ENCODE peak calls at places on chromosomes 4 and X, in nine cellular contexts. J is H1, W is pancreas, G is HFF-Myc, I is transverse colon, Y is MCF 10A, K is neural crest cell, C is endodermal cell, O is kidney epithelial cell. U is an unnamed sample.

GRCh38 chr4:169664615-169665014 is 44.2 kb downstream of the CLCN3 start:
- DNase-seq in J (no peak), W (no peak), G (no peak), I (no peak), Y (no peak), K (no peak), C (no peak), O (no peak), U (no peak)

GRCh38 chr4:67500373-67500772 is 44.9 kb downstream of the CENPC start:
- DNase-seq in J (no peak), W (no peak), G (no peak), I (no peak), Y (no peak), K (no peak), C (no peak), O (no peak), U (no peak)

GRCh38 chr4:83639849-83640493 is 104.1 kb downstream of the GPAT3 start:
- DNase-seq in J (peak; percentile 58), W (peak; percentile 51), G (peak; percentile 67), I (peak; percentile 53), Y (peak; percentile 83), K (peak; percentile 71), C (peak; percentile 82), O (peak; percentile 32), U (peak; percentile 68)

GRCh38 chr4:15162465-15163283 is 160.4 kb downstream of the CPEB2 start:
- DNase-seq in J (no peak), W (no peak), G (no peak), I (no peak), Y (peak; percentile 51), K (no peak), C (no peak), O (no peak), U (peak; percentile 40)

GRCh38 chr4:41977709-41978108 is 3.8 kb upstream of the DCAF4L1 start:
- DNase-seq in J (no peak), W (no peak), G (peak; percentile 26), I (no peak), Y (no peak), K (no peak), C (no peak), O (no peak), U (no peak)

GRCh38 chrX:149365061-149365460 is 140.0 kb downstream of the IDS start:
- DNase-seq in J (no peak), W (no peak), G (no peak), I (no peak), Y (peak; percentile 1), K (no peak), C (no peak), O (peak; percentile 4), U (no peak)

GRCh38 chr4:7620086-7620813 is 185.5 kb upstream of the PSAPL1 start:
- DNase-seq in J (no peak), W (no peak), G (no peak), I (no peak), Y (no peak), K (no peak), C (no peak), O (no peak), U (no peak)

GRCh38 chrX:104085477-104085876 is 9.4 kb upstream of the TMSB15C start:
- DNase-seq in J (no peak), W (no peak), G (no peak), I (no peak), Y (no peak), K (no peak), C (no peak), O (no peak), U (no peak)

GRCh38 chr4:19152264-19152663 is 1099.4 kb upstream of the SLIT2 start:
- DNase-seq in J (no peak), W (no peak), G (no peak), I (no peak), Y (no peak), K (no peak), C (no peak), O (no peak), U (no peak)

GRCh38 chr4:15144249-15144966 is 142.1 kb downstream of the CPEB2 start:
- DNase-seq in J (no peak), W (no peak), G (no peak), I (no peak), Y (peak; percentile 18), K (no peak), C (no peak), O (no peak), U (no peak)

GRCh38 chr4:7041851-7042696 is 1.1 kb upstream of the TADA2B start:
- DNase-seq in J (no peak), W (peak; percentile 66), G (no peak), I (peak; percentile 58), Y (no peak), K (peak; percentile 40), C (peak; percentile 84), O (no peak), U (peak; percentile 72)

GRCh38 chrX:68936608-68937007 is 107.8 kb downstream of the EFNB1 start:
- DNase-seq in J (no peak), W (no peak), G (peak; percentile 33), I (peak; percentile 6), Y (peak; percentile 79), K (no peak), C (no peak), O (peak; percentile 73), U (no peak)

GRCh38 chrX:31139966-31140365 is 68.1 kb upstream of the FTHL17 start:
- DNase-seq in J (no peak), W (no peak), G (no peak), I (no peak), Y (no peak), K (no peak), C (no peak), O (no peak), U (no peak)

GRCh38 chr4:56959064-56959463 is 18.3 kb downstream of the NOA1 start:
- DNase-seq in J (no peak), W (no peak), G (no peak), I (no peak), Y (no peak), K (no peak), C (no peak), O (no peak), U (no peak)

GRCh38 chrX:45847966-45848365 is 647.3 kb upstream of the DIPK2B start:
- DNase-seq in J (no peak), W (no peak), G (no peak), I (no peak), Y (no peak), K (no peak), C (no peak), O (no peak), U (no peak)

GRCh38 chrX:24005028-24005427 is 22.0 kb downstream of the KLHL15 start:
- DNase-seq in J (no peak), W (no peak), G (no peak), I (no peak), Y (no peak), K (no peak), C (no peak), O (no peak), U (no peak)

GRCh38 chr4:185036842-185037241 is 18.6 kb downstream of the HELT start:
- DNase-seq in J (no peak), W (no peak), G (no peak), I (no peak), Y (no peak), K (no peak), C (peak; percentile 58), O (no peak), U (no peak)
- TF ChIP-seq CTCF in J (peak; percentile 64), W (no peak), G (no peak), I (no peak), Y (no peak), K (no peak), C (peak; percentile 58), O (no peak), U (no peak)

GRCh38 chr4:86565641-86566040 is 28.5 kb upstream of the PTPN13 start:
- DNase-seq in J (no peak), W (no peak), G (no peak), I (no peak), Y (no peak), K (no peak), C (no peak), O (no peak), U (no peak)

GRCh38 chr4:86558799-86559198 is 35.3 kb upstream of the PTPN13 start:
- DNase-seq in J (no peak), W (no peak), G (no peak), I (no peak), Y (peak; percentile 85), K (no peak), C (no peak), O (no peak), U (no peak)

GRCh38 chr4:86560447-86560846 is 33.7 kb upstream of the PTPN13 start:
- DNase-seq in J (no peak), W (no peak), G (no peak), I (no peak), Y (no peak), K (no peak), C (no peak), O (no peak), U (no peak)

GRCh38 chr4:86569103-86569870 is 24.8 kb upstream of the PTPN13 start:
- DNase-seq in J (no peak), W (no peak), G (no peak), I (no peak), Y (no peak), K (no peak), C (no peak), O (no peak), U (no peak)

GRCh38 chr4:86564795-86565194 is 29.3 kb upstream of the PTPN13 start:
- DNase-seq in J (no peak), W (no peak), G (peak; percentile 44), I (no peak), Y (no peak), K (no peak), C (no peak), O (no peak), U (peak; percentile 25)
- TF ChIP-seq CTCF in J (no peak), W (no peak), G (no peak), I (no peak), Y (no peak), K (no peak), C (no peak), O (no peak), U (peak; percentile 19)

GRCh38 chr4:23613782-23614181 is 276.1 kb downstream of the PPARGC1A start:
- DNase-seq in J (no peak), W (no peak), G (no peak), I (no peak), Y (no peak), K (no peak), C (no peak), O (no peak), U (no peak)

GRCh38 chr4:23614284-23614892 is 275.5 kb downstream of the PPARGC1A start:
- DNase-seq in J (peak; percentile 45), W (no peak), G (no peak), I (no peak), Y (peak; percentile 45), K (no peak), C (peak; percentile 64), O (no peak), U (no peak)
- TF ChIP-seq CTCF in J (peak; percentile 55), W (no peak), G (no peak), I (peak; percentile 37), Y (peak; percentile 20), K (peak; percentile 51), C (peak; percentile 71), O (peak; percentile 30), U (peak; percentile 38)

DNA sequence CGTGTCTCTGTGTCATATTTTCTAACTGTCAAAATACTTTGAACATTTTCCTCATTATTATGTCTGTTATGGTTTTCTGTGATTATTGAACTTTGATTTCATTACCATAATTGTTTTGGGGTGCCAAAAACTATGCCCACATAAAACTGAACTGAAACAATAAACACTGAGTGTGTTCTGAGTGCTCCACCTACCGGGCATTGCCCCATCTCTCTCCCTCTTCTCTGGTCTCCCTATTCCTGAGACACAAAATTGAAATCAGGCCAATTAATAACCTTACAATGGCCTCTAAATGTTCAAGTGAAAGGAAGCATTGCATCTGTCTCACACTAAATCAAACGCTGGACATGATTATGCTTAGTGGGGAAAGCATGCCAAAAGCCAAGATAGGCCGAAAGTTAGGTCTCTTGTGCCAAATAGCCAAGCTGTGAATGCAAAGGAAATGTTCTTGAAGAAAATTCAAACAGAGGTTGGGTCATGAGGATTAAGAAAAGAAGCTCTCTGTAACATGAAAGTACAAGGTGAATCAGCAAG is 972.3 kb downstream of the PCDH7 start:
- DNase-seq in J (no peak), W (no peak), G (no peak), I (no peak), Y (peak; percentile 34), K (no peak), C (no peak), O (no peak), U (no peak)
- TF ChIP-seq CTCF in J (no peak), W (no peak), G (no peak), I (no peak), Y (peak; percentile 59), K (no peak), C (peak; percentile 35), O (no peak), U (peak; percentile 22)

U was measured in GM13977.